ENCODE peak calls at places on chromosomes 3 and 15, in ten cellular contexts. A is omental fat pad, V is nephron progenitor cell, P is choroid plexus epithelial cell, K is AG09309, W is HCT116, T is lower lobe of right lung, C is ovary, L is progenitor cell of endocrine pancreas, U is fibroblast of the aortic adventitia. Z is an unnamed sample.
A peak's percentile ranks its signal among the peaks of the same experiment; 100 is the strongest.

GRCh38 chr3:154040283-154040682 is 80.9 kb upstream of the ARHGEF26 start:
- DNase-seq in A (no peak), V (no peak), P (peak; percentile 57), K (no peak), W (peak; percentile 22), T (no peak), C (no peak), L (no peak), U (peak; percentile 28), Z (no peak)

GRCh38 chr3:111864821-111865656 is 6.0 kb downstream of the PHLDB2 start:
- DNase-seq in A (no peak), V (no peak), P (peak; percentile 90), K (peak; percentile 70), W (no peak), T (no peak), C (peak; percentile 35), L (no peak), U (peak; percentile 96), Z (no peak)

GRCh38 chr3:194240766-194241165 is 104.8 kb downstream of the HES1 start:
- DNase-seq in A (no peak), V (no peak), P (no peak), K (no peak), W (no peak), T (no peak), C (no peak), L (no peak), U (no peak), Z (no peak)

GRCh38 chr15:34353627-34354026 is 10.5 kb downstream of the NUTM1 start:
- DNase-seq in A (no peak), V (no peak), P (no peak), K (no peak), W (no peak), T (no peak), C (no peak), L (no peak), U (no peak), Z (no peak)

GRCh38 chr15:54280726-54281125 is 302.5 kb downstream of the UNC13C start:
- DNase-seq in A (no peak), V (no peak), P (no peak), K (no peak), W (no peak), T (no peak), C (no peak), L (no peak), U (no peak), Z (no peak)

GRCh38 chr3:41267975-41268640 is 68.8 kb downstream of the CTNNB1 start:
- DNase-seq in A (no peak), V (no peak), P (peak; percentile 98), K (peak; percentile 78), W (peak; percentile 86), T (no peak), C (no peak), L (no peak), U (peak; percentile 93), Z (no peak)

GRCh38 chr3:161305095-161305991 is 66.0 kb downstream of the SPTSSB start:
- DNase-seq in A (no peak), V (no peak), P (peak; percentile 58), K (no peak), W (no peak), T (no peak), C (no peak), L (no peak), U (peak; percentile 44), Z (no peak)

GRCh38 chr15:32840481-32841245 is 122.9 kb downstream of the GREM1 start:
- DNase-seq in A (no peak), V (no peak), P (no peak), K (no peak), W (no peak), T (no peak), C (no peak), L (no peak), U (peak; percentile 84), Z (no peak)

GRCh38 chr3:18151199-18151598 is 273.9 kb downstream of the SATB1 start:
- DNase-seq in A (no peak), V (no peak), P (no peak), K (no peak), W (no peak), T (no peak), C (no peak), L (no peak), U (no peak), Z (no peak)

GRCh38 chr15:55937040-55937439 is 56.4 kb downstream of the NEDD4 start:
- DNase-seq in A (no peak), V (no peak), P (peak; percentile 85), K (peak; percentile 37), W (no peak), T (no peak), C (no peak), L (no peak), U (peak; percentile 78), Z (no peak)

GRCh38 chr15:71312731-71313460 is 197.6 kb downstream of the THSD4 start:
- DNase-seq in A (no peak), V (no peak), P (no peak), K (no peak), W (no peak), T (no peak), C (no peak), L (no peak), U (no peak), Z (no peak)

GRCh38 chr3:126465928-126466564 is 9.6 kb downstream of the ZXDC start:
- DNase-seq in A (no peak), V (no peak), P (no peak), K (no peak), W (no peak), T (peak; percentile 87), C (peak; percentile 16), L (no peak), U (no peak), Z (peak; percentile 17)

DNA sequence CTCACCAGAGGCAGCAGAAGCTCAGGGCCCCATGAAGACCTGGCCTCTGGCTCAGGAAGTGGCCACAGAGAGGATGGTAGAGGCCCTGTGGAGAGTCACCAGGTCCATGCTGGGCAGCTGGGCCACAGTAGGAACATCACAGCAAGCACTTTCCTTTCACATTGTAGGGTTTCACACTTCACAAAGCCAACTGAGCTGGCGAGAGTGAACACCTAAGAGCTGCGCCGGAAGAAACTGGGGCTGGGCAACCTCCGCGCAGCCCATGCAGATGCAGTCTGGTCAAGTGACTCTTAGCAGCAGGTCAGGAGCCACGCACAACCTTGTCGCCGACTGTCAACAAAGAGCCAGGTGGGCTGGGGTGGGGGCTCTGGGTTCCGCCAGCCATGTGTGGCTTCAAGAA is 15.3 kb upstream of the SHISA5 start:
- DNase-seq in A (no peak), V (no peak), P (no peak), K (no peak), W (no peak), T (no peak), C (no peak), L (no peak), U (no peak), Z (no peak)
- TF ChIP-seq CTCF in A (no peak), V (no peak), P (no peak), K (no peak), W (no peak), T (no peak), C (no peak), L (no peak), U (no peak), Z (no peak)

GRCh38 chr3:22938739-22939138 is 264.4 kb upstream of the UBE2E2 start:
- DNase-seq in A (no peak), V (no peak), P (no peak), K (no peak), W (no peak), T (no peak), C (no peak), L (no peak), U (no peak), Z (no peak)
- TF ChIP-seq CTCF in A (no peak), V (no peak), P (no peak), K (no peak), W (no peak), T (no peak), C (no peak), L (no peak), U (no peak), Z (no peak)

DNA sequence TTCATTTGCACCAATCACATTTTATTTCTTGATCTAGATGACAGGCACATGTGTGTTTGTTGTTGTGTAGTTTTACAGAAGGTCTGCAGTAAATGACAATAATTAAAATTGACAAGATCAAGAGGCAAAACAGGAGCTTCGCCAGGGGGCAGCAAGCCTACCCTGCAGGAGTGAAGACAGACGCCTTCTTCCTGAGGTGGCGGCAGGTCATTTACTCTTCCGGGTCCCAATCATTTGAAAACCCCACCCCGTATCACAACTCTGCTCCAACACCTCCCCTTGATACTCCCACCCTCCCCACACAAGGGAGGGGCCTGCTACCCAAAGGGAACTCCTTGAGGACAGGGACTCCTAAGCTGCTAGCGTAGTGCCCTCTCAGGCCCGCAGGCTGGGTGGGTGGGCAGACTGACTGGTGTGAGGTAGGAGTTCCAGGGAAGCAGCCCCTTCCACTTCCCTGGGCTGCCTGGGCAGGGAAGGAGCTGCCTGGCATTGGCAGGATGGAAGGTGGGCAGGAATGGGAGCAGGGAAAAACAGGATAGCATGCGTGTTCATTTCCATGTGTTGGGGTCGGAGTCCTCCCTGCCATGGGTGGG is 13.1 kb downstream of the CHDH start:
- DNase-seq in A (no peak), V (no peak), P (no peak), K (no peak), W (no peak), T (no peak), C (no peak), L (no peak), U (no peak), Z (no peak)
- TF ChIP-seq CTCF in A (no peak), V (no peak), P (no peak), K (no peak), W (no peak), T (no peak), C (no peak), L (no peak), U (no peak), Z (no peak)

DNA sequence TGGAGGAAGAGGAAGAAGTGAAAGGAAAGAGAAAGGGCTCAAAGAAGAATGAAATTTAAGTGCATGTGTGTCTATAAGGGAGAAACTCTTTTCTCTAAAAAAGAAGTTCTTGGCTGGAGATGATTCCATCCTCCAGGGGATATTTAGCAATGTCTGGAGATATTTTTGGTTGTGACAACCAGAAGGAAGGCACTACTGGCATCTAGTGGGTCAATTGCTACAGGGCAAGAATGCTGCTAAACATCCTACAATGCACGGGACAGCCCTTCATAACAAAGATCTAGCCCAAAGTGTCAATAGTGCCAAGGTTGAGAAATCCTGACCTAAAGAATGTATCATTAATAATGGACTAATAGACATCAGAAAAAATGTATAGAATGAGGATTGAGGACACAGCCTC is 57.4 kb upstream of the ST3GAL6 start:
- DNase-seq in A (no peak), V (no peak), P (peak; percentile 37), K (no peak), W (no peak), T (no peak), C (no peak), L (no peak), U (peak; percentile 24), Z (no peak)
- TF ChIP-seq CTCF in A (no peak), V (no peak), P (peak; percentile 38), K (peak; percentile 34), W (peak; percentile 36), T (no peak), C (no peak), L (no peak), U (peak; percentile 12), Z (no peak)

DNA sequence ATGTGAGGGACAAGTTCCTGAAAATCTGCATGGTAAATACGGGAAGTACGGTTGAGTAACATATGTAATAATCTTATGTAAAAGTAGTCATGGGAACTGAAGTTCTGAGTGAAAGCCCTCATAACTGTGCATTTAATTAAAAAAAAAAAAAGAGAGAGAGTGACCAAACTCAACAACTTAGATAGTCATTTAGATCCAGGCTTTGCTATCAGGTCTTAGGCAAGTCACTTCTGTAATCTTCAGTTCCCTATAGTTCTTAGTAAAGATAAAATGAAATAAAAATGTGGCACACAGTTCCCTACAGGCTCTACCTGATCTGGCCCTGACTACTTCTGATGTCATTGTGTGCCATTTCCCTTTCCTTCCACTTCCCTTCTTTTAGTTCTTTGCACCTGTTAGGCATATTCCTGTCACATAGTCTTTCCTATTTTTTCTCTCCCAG is 15.0 kb downstream of the RNF111 start:
- DNase-seq in A (no peak), V (no peak), P (no peak), K (no peak), W (no peak), T (no peak), C (no peak), L (no peak), U (no peak), Z (no peak)
- TF ChIP-seq CTCF in A (no peak), V (no peak), P (no peak), K (no peak), W (no peak), T (no peak), C (no peak), L (no peak), U (no peak), Z (no peak)

Z was measured in uterus.